ENCODE peak calls at places on chromosomes 11 and 22, in seven cellular contexts. One of them, this sample, is unnamed.

GRCh38 chr11:132353255-132353654 is 982.8 kb downstream of the NTM start:
- DNase-seq in stomach: no peak
- DNase-seq in body of pancreas: no peak
- DNase-seq in heart left ventricle: no peak
- DNase-seq in H54: no peak
- DNase-seq in adrenal gland: no peak
- DNase-seq in spleen: no peak
- DNase-seq in this sample: no peak

GRCh38 chr11:21185959-21186358 is 516.6 kb downstream of the NELL1 start:
- DNase-seq in body of pancreas: no peak
- DNase-seq in heart left ventricle: no peak
- DNase-seq in stomach: no peak
- DNase-seq in adrenal gland: no peak
- DNase-seq in H54: no peak
- DNase-seq in spleen: no peak
- DNase-seq in this sample: no peak

GRCh38 chr11:102318469-102318868 is 1.2 kb downstream of the BIRC3 start:
- DNase-seq in body of pancreas: no peak
- DNase-seq in H54: no peak
- DNase-seq in heart left ventricle: no peak
- DNase-seq in spleen: peak
- DNase-seq in stomach: peak
- DNase-seq in adrenal gland: no peak
- DNase-seq in this sample: no peak

GRCh38 chr22:41905411-41906202 is 9.3 kb downstream of the SHISA8 start:
- DNase-seq in spleen: no peak
- DNase-seq in heart left ventricle: no peak
- DNase-seq in body of pancreas: no peak
- DNase-seq in H54: no peak
- DNase-seq in stomach: no peak
- DNase-seq in adrenal gland: no peak
- DNase-seq in this sample: no peak

GRCh38 chr22:37777122-37777687 is 30.5 kb upstream of the GCAT start:
- DNase-seq in body of pancreas: peak
- DNase-seq in stomach: peak
- DNase-seq in heart left ventricle: no peak
- DNase-seq in adrenal gland: peak
- DNase-seq in spleen: no peak
- DNase-seq in H54: peak
- DNase-seq in this sample: no peak

GRCh38 chr11:122165972-122166371 is 50.0 kb upstream of the BLID start:
- DNase-seq in H54: no peak
- DNase-seq in heart left ventricle: no peak
- DNase-seq in spleen: no peak
- DNase-seq in adrenal gland: no peak
- DNase-seq in stomach: no peak
- DNase-seq in body of pancreas: no peak
- DNase-seq in this sample: no peak

GRCh38 chr22:38034278-38034882 is 22.8 kb upstream of the PICK1 start:
- DNase-seq in adrenal gland: peak
- DNase-seq in body of pancreas: peak
- DNase-seq in spleen: peak
- DNase-seq in heart left ventricle: peak
- DNase-seq in stomach: peak
- DNase-seq in H54: peak
- DNase-seq in this sample: peak

GRCh38 chr11:2585566-2586090 is 114.2 kb downstream of the KCNQ1OT1 start:
- DNase-seq in stomach: peak
- DNase-seq in H54: no peak
- DNase-seq in adrenal gland: peak
- DNase-seq in spleen: peak
- DNase-seq in body of pancreas: peak
- DNase-seq in heart left ventricle: peak
- DNase-seq in this sample: no peak

GRCh38 chr11:77560605-77561004 is 29.1 kb upstream of the AQP11 start:
- DNase-seq in H54: peak
- DNase-seq in stomach: no peak
- DNase-seq in body of pancreas: no peak
- DNase-seq in adrenal gland: no peak
- DNase-seq in heart left ventricle: no peak
- DNase-seq in spleen: no peak
- DNase-seq in this sample: no peak

GRCh38 chr11:18191376-18191775 is 18.7 kb downstream of the MRGPRX4 start:
- DNase-seq in adrenal gland: no peak
- DNase-seq in heart left ventricle: no peak
- DNase-seq in body of pancreas: no peak
- DNase-seq in stomach: no peak
- DNase-seq in H54: no peak
- DNase-seq in spleen: no peak
- DNase-seq in this sample: no peak

GRCh38 chr22:35835998-35836691 is 118.5 kb downstream of the APOL5 start:
- DNase-seq in adrenal gland: peak
- DNase-seq in stomach: peak
- DNase-seq in H54: peak
- DNase-seq in heart left ventricle: peak
- DNase-seq in spleen: no peak
- DNase-seq in body of pancreas: peak
- DNase-seq in this sample: peak

DNA sequence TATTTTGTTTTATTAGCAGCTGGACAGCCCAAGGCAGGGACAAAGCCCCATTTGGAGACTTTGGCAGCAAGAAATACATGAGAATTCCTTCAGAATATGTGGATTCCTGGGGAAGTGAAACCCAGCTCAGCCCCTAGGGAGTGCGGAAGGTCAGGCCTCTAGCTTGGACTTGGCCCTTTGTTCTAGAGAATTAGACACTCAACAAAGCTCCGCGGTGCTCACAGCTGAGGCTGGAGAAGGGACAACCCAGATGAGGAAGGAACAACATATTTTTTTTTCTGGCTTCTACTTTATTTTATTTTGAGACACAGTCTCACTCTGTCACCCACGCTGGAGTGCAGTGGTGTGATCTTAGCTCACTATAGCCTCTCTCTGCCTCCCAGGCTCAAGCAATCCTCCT is 44.7 kb upstream of the SEPTIN5 start:
- DNase-seq in heart left ventricle: peak
- DNase-seq in body of pancreas: no peak
- DNase-seq in adrenal gland: no peak
- DNase-seq in spleen: no peak
- DNase-seq in H54: no peak
- DNase-seq in stomach: no peak
- DNase-seq in this sample: no peak
- TF ChIP-seq POLR2A in heart left ventricle: no peak
- TF ChIP-seq POLR2A in body of pancreas: no peak
- TF ChIP-seq POLR2A in adrenal gland: no peak
- TF ChIP-seq POLR2A in spleen: no peak
- TF ChIP-seq POLR2A in H54: no peak
- TF ChIP-seq POLR2A in stomach: no peak
- TF ChIP-seq POLR2A in this sample: no peak

DNA sequence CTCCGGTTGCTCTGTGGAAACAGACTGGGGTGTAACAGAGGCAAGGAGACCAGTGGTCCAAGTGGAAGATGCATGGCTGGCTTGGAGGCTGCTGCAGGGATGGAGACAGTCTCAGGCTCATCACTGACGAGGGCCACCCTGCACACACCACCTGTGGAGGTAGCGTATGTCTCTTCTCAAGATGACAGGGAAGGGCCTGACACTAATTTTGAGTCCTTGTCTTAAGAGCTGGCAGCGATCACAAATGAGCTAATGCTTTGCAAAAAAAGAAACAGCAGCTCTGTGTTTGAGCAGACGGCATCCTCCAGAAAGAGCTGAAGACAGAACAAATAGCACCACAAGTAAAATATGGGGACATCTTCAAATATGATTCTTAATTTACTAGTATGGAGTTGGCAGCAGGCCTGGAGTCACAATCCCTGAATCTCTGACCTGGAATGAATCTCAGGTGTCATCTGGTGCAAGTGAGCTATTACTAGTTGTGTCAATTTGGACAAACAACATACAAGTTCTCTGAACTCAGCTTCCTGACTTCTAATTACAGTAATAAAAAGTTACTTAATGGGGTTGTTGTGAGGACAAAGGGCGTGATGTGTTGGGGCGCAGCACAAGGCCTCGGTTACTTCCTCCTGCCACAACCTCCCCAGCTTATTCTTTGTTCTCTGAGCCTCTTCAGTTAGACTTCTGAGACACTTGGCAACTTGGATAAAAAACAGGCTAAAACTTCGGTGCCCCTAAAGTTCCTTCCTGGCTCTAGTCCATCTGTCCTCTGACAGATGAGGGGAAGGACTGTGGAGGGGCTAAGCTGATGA is 95.2 kb upstream of the BID start:
- DNase-seq in adrenal gland: no peak
- DNase-seq in body of pancreas: no peak
- DNase-seq in stomach: no peak
- DNase-seq in heart left ventricle: no peak
- DNase-seq in H54: no peak
- DNase-seq in spleen: no peak
- DNase-seq in this sample: no peak
- TF ChIP-seq POLR2A in adrenal gland: no peak
- TF ChIP-seq POLR2A in body of pancreas: no peak
- TF ChIP-seq POLR2A in stomach: no peak
- TF ChIP-seq POLR2A in heart left ventricle: no peak
- TF ChIP-seq POLR2A in H54: no peak
- TF ChIP-seq POLR2A in spleen: no peak
- TF ChIP-seq POLR2A in this sample: no peak

DNA sequence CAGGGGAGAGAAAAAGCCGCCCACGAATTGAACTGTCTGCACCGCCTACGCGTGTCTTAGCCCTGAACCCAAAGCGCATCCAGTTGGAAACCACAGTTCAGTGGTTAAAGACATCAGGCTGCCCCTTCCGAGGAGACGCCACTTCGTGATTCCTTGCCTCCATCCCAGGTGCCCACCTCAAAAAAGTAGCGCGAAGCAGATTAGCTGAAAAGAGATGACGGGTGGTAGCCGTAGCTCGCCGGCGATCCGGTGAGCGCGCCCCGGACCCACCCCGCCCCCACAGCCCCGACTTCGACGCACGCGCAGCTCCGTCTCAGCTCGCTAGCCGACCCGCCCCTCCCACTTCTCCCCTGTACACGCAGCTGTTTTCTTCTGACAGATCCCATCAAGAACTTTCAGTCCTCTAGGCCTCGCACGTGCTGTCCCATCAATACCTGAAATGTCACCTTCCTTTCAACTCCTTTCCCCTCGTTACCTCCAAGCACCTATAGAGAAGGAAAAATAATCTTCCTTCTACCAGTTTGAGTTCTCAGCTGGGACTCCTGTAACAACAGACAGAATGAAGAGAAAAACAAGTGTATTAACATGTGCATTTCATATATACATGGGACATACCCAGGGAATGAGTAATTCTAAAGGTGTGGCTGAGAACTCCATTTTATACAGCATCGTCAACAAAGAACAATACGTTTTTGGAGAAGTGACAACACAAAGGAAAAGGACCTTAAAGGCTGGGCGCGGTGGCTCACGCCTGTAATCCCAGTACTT is 49.5 kb downstream of the OR4D9 start:
- DNase-seq in stomach: peak
- DNase-seq in adrenal gland: peak
- DNase-seq in body of pancreas: peak
- DNase-seq in heart left ventricle: peak
- DNase-seq in H54: no peak
- DNase-seq in spleen: peak
- DNase-seq in this sample: peak
- TF ChIP-seq POLR2A in stomach: no peak
- TF ChIP-seq POLR2A in adrenal gland: peak
- TF ChIP-seq POLR2A in body of pancreas: no peak
- TF ChIP-seq POLR2A in heart left ventricle: peak
- TF ChIP-seq POLR2A in H54: peak
- TF ChIP-seq POLR2A in spleen: no peak
- TF ChIP-seq POLR2A in this sample: peak

DNA sequence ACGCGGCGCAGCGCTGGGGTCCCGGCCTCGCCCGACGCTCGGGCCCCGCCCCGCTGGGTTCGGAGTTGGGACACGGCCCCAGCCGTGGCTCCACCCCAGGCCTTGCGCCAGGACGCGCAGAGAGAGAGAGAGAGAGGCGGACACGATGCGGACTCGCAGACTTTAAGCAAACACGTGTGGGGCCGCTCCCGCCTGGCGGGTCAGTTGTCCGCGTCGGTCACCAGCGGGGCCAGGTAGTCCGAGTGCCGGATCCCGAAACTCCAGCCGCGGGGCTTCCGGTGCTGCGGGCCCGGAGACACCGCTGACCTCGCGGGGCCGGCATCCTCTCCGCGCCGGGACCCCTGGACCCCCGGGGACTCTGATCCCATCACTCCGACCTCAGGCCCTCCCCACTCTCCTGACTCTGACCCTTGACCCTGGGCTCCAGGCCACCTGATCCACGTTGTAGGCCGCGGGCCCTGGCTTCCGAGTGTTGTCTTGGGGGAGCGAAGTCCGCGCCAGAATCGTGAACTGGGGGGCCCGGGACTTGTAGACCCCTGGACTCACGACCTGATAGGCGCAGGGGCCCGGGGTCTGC is 556 bp upstream of the TYMP start:
- DNase-seq in spleen: peak
- DNase-seq in body of pancreas: peak
- DNase-seq in stomach: peak
- DNase-seq in heart left ventricle: peak
- DNase-seq in H54: no peak
- DNase-seq in adrenal gland: peak
- DNase-seq in this sample: peak
- TF ChIP-seq POLR2A in spleen: peak
- TF ChIP-seq POLR2A in body of pancreas: peak
- TF ChIP-seq POLR2A in stomach: no peak
- TF ChIP-seq POLR2A in heart left ventricle: no peak
- TF ChIP-seq POLR2A in H54: no peak
- TF ChIP-seq POLR2A in adrenal gland: peak
- TF ChIP-seq POLR2A in this sample: no peak

DNA sequence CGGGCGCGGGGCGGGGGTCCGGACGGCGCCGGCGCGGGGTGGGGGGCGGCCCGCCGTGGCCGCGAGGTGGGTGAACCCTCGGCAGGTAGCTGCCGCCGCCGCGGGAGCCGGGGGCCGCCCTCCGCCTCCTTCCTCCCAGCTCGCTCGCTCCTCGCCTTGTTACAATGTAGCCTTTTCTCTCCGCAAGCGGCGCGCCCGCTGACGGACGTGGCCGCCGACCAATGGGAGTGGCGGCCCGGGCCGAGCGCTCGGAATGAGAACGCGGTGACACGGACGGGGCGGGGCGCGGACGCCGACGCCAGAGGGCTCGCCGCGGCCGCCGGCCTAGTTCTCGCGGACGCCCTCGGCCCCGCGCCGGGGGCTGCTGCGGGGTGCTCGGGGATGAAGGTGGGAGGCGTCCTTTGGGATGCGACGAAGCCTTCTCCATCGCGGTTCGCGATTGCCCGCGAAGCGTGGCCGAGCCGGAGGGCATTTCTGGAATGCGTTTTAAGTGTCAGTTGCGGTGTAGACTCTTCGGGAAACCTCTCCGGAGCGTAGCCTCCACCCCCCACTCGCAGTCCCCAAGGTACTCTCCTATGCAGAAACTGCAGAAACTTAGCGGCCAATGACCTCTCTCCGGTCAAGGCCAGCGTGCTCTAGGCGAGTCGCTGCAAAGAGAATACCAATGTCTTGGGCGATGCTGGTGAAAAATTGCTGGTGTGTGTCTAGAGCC is 734 bp downstream of the PRDM11 start:
- DNase-seq in H54: peak
- DNase-seq in spleen: peak
- DNase-seq in stomach: peak
- DNase-seq in heart left ventricle: peak
- DNase-seq in body of pancreas: peak
- DNase-seq in adrenal gland: peak
- DNase-seq in this sample: peak
- TF ChIP-seq POLR2A in H54: peak
- TF ChIP-seq POLR2A in spleen: peak
- TF ChIP-seq POLR2A in stomach: no peak
- TF ChIP-seq POLR2A in heart left ventricle: peak
- TF ChIP-seq POLR2A in body of pancreas: peak
- TF ChIP-seq POLR2A in adrenal gland: peak
- TF ChIP-seq POLR2A in this sample: peak

GRCh38 chr11:68040121-68040956 is 1.5 kb downstream of the TCIRG1 start:
- DNase-seq in H54: peak
- DNase-seq in heart left ventricle: peak
- DNase-seq in adrenal gland: peak
- DNase-seq in stomach: peak
- DNase-seq in spleen: peak
- DNase-seq in body of pancreas: peak
- DNase-seq in this sample: peak
- TF ChIP-seq POLR2A in H54: peak
- TF ChIP-seq POLR2A in heart left ventricle: peak
- TF ChIP-seq POLR2A in adrenal gland: peak
- TF ChIP-seq POLR2A in stomach: no peak
- TF ChIP-seq POLR2A in spleen: no peak
- TF ChIP-seq POLR2A in body of pancreas: peak
- TF ChIP-seq POLR2A in this sample: peak